ENCODE peak calls at places on chromosomes 1 and 21, in ten cellular contexts. W is psoas muscle; D is heart right ventricle; B is RWPE2; Y is upper lobe of right lung; J is lower lobe of right lung; O is left lung; T is upper lobe of left lung; G is CD8-positive, alpha-beta T cell; H is heart left ventricle. P is an unnamed sample. For H3K9me3, the result is how much of the 10 kb centered on the place peaks cover.

GRCh38 chr21:39654951-39655350 is 42.2 kb downstream of the B3GALT5 start:
- ATAC-seq in Y (no peak), O (no peak), J (no peak), G (no peak), H (no peak), W (no peak), D (no peak), B (no peak), T (no peak), P (no peak)

GRCh38 chr1:99872063-99872462 is 21.9 kb downstream of the AGL start:
- ATAC-seq in T (no peak), Y (no peak), D (no peak), B (no peak), J (no peak), G (no peak), H (no peak), W (no peak), O (no peak), P (no peak)

GRCh38 chr21:31576428-31576827 is 83.1 kb upstream of the SOD1 start:
- ATAC-seq in D (no peak), W (no peak), B (no peak), T (no peak), Y (no peak), H (no peak), O (no peak), J (no peak), G (no peak), P (no peak)

GRCh38 chr1:184755226-184756065 is 788 bp upstream of the EDEM3 start:
- ATAC-seq in W (peak), D (peak), J (peak), B (peak), T (peak), O (peak), H (no peak), G (peak), Y (no peak), P (peak)

GRCh38 chr1:197145451-197146029 is 929 bp downstream of the ASPM start:
- ATAC-seq in O (no peak), J (no peak), T (no peak), D (no peak), G (no peak), Y (no peak), B (no peak), W (no peak), H (no peak), P (no peak)

GRCh38 chr1:41712687-41713086 is 206.0 kb downstream of the HIVEP3 start:
- ATAC-seq in Y (no peak), W (no peak), H (peak), T (no peak), J (no peak), D (no peak), B (no peak), G (no peak), O (no peak), P (no peak)

GRCh38 chr1:43235451-43236121 is 34.2 kb upstream of the TMEM125 start:
- ATAC-seq in W (no peak), B (no peak), J (peak), O (peak), H (peak), G (no peak), D (no peak), T (no peak), Y (peak), P (no peak)

GRCh38 chr1:119146466-119146865 is 6.0 kb upstream of the WARS2 start:
- ATAC-seq in H (no peak), O (no peak), T (no peak), G (no peak), W (no peak), J (no peak), D (no peak), B (no peak), Y (no peak), P (no peak)

GRCh38 chr1:152582647-152583046 is 2.3 kb upstream of the LCE3D start:
- ATAC-seq in D (no peak), G (no peak), W (no peak), T (no peak), O (no peak), Y (no peak), J (no peak), H (no peak), B (peak), P (no peak)

GRCh38 chr1:156673387-156674121 is 3.7 kb downstream of the NES start:
- ATAC-seq in O (no peak), D (no peak), Y (no peak), J (no peak), T (no peak), W (no peak), H (no peak), B (no peak), G (no peak), P (no peak)

GRCh38 chr1:156676820-156677615 is at the start of gene NES:
- ATAC-seq in B (peak), H (peak), J (peak), Y (peak), G (no peak), T (peak), W (peak), D (peak), O (peak), P (peak)

GRCh38 chr1:156676450-156676819 is 772 bp downstream of the NES start:
- ATAC-seq in G (no peak), O (peak), Y (peak), T (no peak), W (peak), D (peak), J (peak), H (no peak), B (no peak), P (no peak)

GRCh38 chr1:156675715-156676311 is 1.4 kb downstream of the NES start:
- ATAC-seq in H (no peak), Y (no peak), W (peak), G (no peak), O (no peak), J (no peak), T (no peak), D (peak), B (no peak), P (no peak)

DNA sequence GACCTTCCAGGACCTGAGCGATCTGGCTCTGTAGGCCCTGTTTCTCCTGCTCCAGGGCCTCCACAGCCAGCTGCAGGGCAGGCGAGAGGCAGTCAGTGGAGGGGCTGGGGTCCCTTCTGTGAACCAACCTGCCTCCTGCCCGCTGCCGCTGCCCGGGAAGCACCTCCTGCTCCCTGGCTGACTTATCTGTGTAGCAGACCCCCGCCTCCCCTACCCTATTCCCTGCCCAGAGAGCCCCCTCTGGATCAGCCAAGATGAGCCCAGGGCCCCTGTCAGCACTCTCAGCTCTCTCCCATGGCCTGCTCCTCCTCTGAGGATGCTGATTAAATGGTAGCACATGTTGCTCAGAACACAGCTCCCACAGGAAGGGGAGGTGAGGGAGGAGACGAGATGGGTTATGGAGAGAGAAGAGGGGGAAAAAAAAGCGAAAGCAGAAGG is 1.9 kb downstream of the NES start:
- ATAC-seq in J (no peak), T (no peak), G (no peak), O (no peak), W (no peak), Y (no peak), D (peak), B (no peak), H (peak), P (no peak)
- H3K4me3 ChIP-seq in J (peak), T (peak), G (no peak), O (peak), W (peak), Y (peak), D (peak), B (no peak), H (peak), P (no peak)

GRCh38 chr1:18829671-18830070 is 29.8 kb downstream of the TAS1R2 start:
- ATAC-seq in W (no peak), H (no peak), Y (no peak), B (no peak), G (no peak), J (no peak), O (no peak), T (no peak), D (no peak), P (no peak)

GRCh38 chr1:18823438-18823837 is 36.0 kb downstream of the TAS1R2 start:
- ATAC-seq in W (no peak), T (no peak), J (no peak), D (no peak), B (no peak), G (no peak), O (no peak), Y (no peak), H (no peak), P (no peak)

GRCh38 chr1:18831656-18832055 is 27.8 kb downstream of the TAS1R2 start:
- ATAC-seq in D (no peak), O (no peak), H (no peak), J (no peak), B (no peak), W (no peak), T (peak), Y (no peak), G (no peak), P (no peak)

GRCh38 chr1:18830596-18830995 is 28.9 kb downstream of the TAS1R2 start:
- ATAC-seq in D (no peak), W (no peak), J (no peak), T (no peak), G (no peak), H (no peak), B (no peak), O (no peak), Y (no peak), P (no peak)

DNA sequence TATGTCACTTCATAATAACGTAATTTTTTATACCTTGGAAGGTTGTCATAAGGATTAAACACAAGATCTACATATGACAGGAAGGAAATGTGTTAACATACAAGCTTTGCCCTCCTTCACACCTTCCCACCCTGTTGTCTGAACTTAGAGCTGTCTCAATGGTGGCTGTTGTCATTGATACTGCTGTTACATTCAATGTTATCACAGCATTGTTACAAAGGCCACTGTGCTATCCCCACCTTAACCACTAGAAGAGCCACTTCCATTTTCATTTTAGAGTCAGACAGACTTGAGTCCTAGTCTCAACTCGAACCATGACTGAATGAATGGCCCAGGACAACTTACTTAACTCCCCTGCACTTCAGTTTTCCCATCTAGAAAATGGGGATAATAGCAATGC is 31.2 kb downstream of the TAS1R2 start:
- ATAC-seq in O (no peak), B (no peak), G (no peak), D (no peak), T (no peak), Y (no peak), W (no peak), H (no peak), J (no peak), P (no peak)
- TF ChIP-seq CTCF in O (no peak), B (no peak), G (no peak), D (no peak), T (no peak), Y (no peak), W (no peak), H (no peak), J (no peak), P (no peak)

GRCh38 chr21:10575311-10575667 is 53.9 kb downstream of the TPTE start:
- ATAC-seq in W (no peak), J (peak), H (no peak), G (no peak), T (peak), Y (peak), B (no peak), O (no peak), D (no peak), P (no peak)
- H3K9me3 ChIP-seq in W (under half), J (half or more), H (under half), G (under half), T (under half), Y (under half), B (under half), O (half or more), D (half or more), P (under half)

GRCh38 chr1:218163371-218163770 is 121.7 kb upstream of the RRP15 start:
- ATAC-seq in J (no peak), Y (no peak), O (no peak), W (no peak), G (no peak), T (no peak), B (no peak), H (no peak), D (no peak), P (no peak)
- H3K4me3 ChIP-seq in J (no peak), Y (no peak), O (no peak), W (no peak), G (no peak), T (no peak), B (no peak), H (no peak), D (no peak), P (no peak)

GRCh38 chr1:96090134-96090533 is 631.5 kb upstream of the PTBP2 start:
- ATAC-seq in O (peak), Y (peak), J (peak), B (no peak), G (no peak), W (no peak), H (no peak), T (no peak), D (no peak), P (no peak)
- TF ChIP-seq CTCF in O (no peak), Y (no peak), J (no peak), B (no peak), G (no peak), W (no peak), H (no peak), T (no peak), D (no peak), P (no peak)

GRCh38 chr21:28357743-28358142 is 634.9 kb downstream of the LTN1 start:
- ATAC-seq in T (no peak), J (no peak), W (no peak), D (no peak), O (no peak), G (no peak), H (no peak), B (no peak), Y (no peak), P (no peak)
- H3K9me3 ChIP-seq in T (under half), J (under half), W (under half), D (under half), O (under half), G (under half), H (under half), B (under half), Y (under half), P (under half)

GRCh38 chr1:111982428-111982827 is 7.0 kb downstream of the KCND3 start:
- ATAC-seq in W (no peak), J (no peak), T (no peak), D (no peak), H (no peak), O (no peak), G (no peak), B (no peak), Y (no peak), P (no peak)
- H3K4me3 ChIP-seq in W (no peak), J (no peak), T (no peak), D (no peak), H (no peak), O (no peak), G (no peak), B (no peak), Y (no peak), P (no peak)

GRCh38 chr1:187755536-187755935 is 926.8 kb downstream of the PLA2G4A start:
- ATAC-seq in J (no peak), D (no peak), H (no peak), Y (no peak), G (no peak), B (no peak), W (no peak), O (no peak), T (no peak), P (no peak)
- TF ChIP-seq CTCF in J (no peak), D (no peak), H (no peak), Y (no peak), G (no peak), B (no peak), W (no peak), O (no peak), T (no peak), P (no peak)

GRCh38 chr21:29985866-29986265 is 46.1 kb upstream of the GRIK1 start:
- ATAC-seq in O (no peak), G (no peak), Y (no peak), H (no peak), D (no peak), W (no peak), B (no peak), J (no peak), T (no peak), P (no peak)
- H3K9me3 ChIP-seq in O (under half), G (under half), Y (under half), H (under half), D (under half), W (under half), B (under half), J (under half), T (under half), P (under half)

P was measured in gastroesophageal sphincter.